ENCODE peak calls at places on chromosomes 3 and 15, in four cellular contexts. One of them, this sample, is unnamed.

GRCh38 chr3:53616971-53617892 is 122.8 kb downstream of the CACNA1D start:
- DNase-seq in BE2C: no peak
- DNase-seq in GM23248: no peak
- DNase-seq in hepatocyte: no peak
- DNase-seq in this sample: no peak

GRCh38 chr15:85312925-85313324 is 67.5 kb upstream of the AKAP13 start:
- DNase-seq in BE2C: no peak
- DNase-seq in GM23248: peak; percentile 45
- DNase-seq in hepatocyte: no peak
- DNase-seq in this sample: no peak

GRCh38 chr3:42300013-42300412 is 34.0 kb upstream of the CCK start:
- DNase-seq in BE2C: no peak
- DNase-seq in GM23248: peak; percentile 46
- DNase-seq in hepatocyte: peak; percentile 66
- DNase-seq in this sample: no peak

GRCh38 chr3:133804896-133805295 is 719 bp upstream of the SRPRB start:
- DNase-seq in BE2C: no peak
- DNase-seq in GM23248: no peak
- DNase-seq in hepatocyte: no peak
- DNase-seq in this sample: no peak

GRCh38 chr3:172606021-172606420 is 82.8 kb upstream of the TNFSF10 start:
- DNase-seq in BE2C: no peak
- DNase-seq in GM23248: peak; percentile 72
- DNase-seq in hepatocyte: no peak
- DNase-seq in this sample: no peak

GRCh38 chr3:62602987-62603386 is 229.6 kb upstream of the FEZF2 start:
- DNase-seq in BE2C: no peak
- DNase-seq in GM23248: peak; percentile 47
- DNase-seq in hepatocyte: no peak
- DNase-seq in this sample: no peak

GRCh38 chr3:128060473-128061381 is 8.5 kb downstream of the SEC61A1 start:
- DNase-seq in BE2C: no peak
- DNase-seq in GM23248: peak; percentile 98
- DNase-seq in hepatocyte: no peak
- DNase-seq in this sample: no peak

GRCh38 chr15:99976811-99977271 is 243.6 kb upstream of the LYSMD4 start:
- DNase-seq in BE2C: no peak
- DNase-seq in GM23248: peak; percentile 15
- DNase-seq in hepatocyte: peak; percentile 43
- DNase-seq in this sample: no peak

GRCh38 chr15:66942649-66943390 is 122.6 kb upstream of the SMAD3 start:
- DNase-seq in BE2C: no peak
- DNase-seq in GM23248: no peak
- DNase-seq in hepatocyte: no peak
- DNase-seq in this sample: no peak

GRCh38 chr3:29583861-29584260 is 303.0 kb downstream of the RBMS3 start:
- DNase-seq in BE2C: no peak
- DNase-seq in GM23248: peak; percentile 35
- DNase-seq in hepatocyte: no peak
- DNase-seq in this sample: no peak

GRCh38 chr3:26714485-26714884 is 91.9 kb downstream of the LRRC3B start:
- DNase-seq in BE2C: no peak
- DNase-seq in GM23248: no peak
- DNase-seq in hepatocyte: no peak
- DNase-seq in this sample: no peak

GRCh38 chr15:52749250-52749649 is 40.9 kb downstream of the ONECUT1 start:
- DNase-seq in BE2C: no peak
- DNase-seq in GM23248: no peak
- DNase-seq in hepatocyte: no peak
- DNase-seq in this sample: no peak

GRCh38 chr15:40016224-40016865 is 22.6 kb downstream of the SRP14 start:
- DNase-seq in BE2C: no peak
- DNase-seq in GM23248: peak; percentile 68
- DNase-seq in hepatocyte: no peak
- DNase-seq in this sample: no peak

GRCh38 chr3:128205616-128206015 is 52.3 kb downstream of the EEFSEC start:
- DNase-seq in BE2C: no peak
- DNase-seq in GM23248: no peak
- DNase-seq in hepatocyte: no peak
- DNase-seq in this sample: no peak

GRCh38 chr3:29887450-29887849 is 606.6 kb downstream of the RBMS3 start:
- DNase-seq in BE2C: no peak
- DNase-seq in GM23248: peak; percentile 37
- DNase-seq in hepatocyte: no peak
- DNase-seq in this sample: no peak

GRCh38 chr15:48603922-48604321 is 41.6 kb downstream of the FBN1 start:
- DNase-seq in BE2C: no peak
- DNase-seq in GM23248: peak; percentile 50
- DNase-seq in hepatocyte: no peak
- DNase-seq in this sample: no peak

GRCh38 chr3:123202451-123202850 is 708 bp downstream of the SEC22A start:
- DNase-seq in BE2C: peak; percentile 21
- DNase-seq in GM23248: peak; percentile 36
- DNase-seq in hepatocyte: peak; percentile 32
- DNase-seq in this sample: no peak

GRCh38 chr15:73240864-73241499 is 127.8 kb downstream of the HCN4 start:
- DNase-seq in BE2C: peak; percentile 68
- DNase-seq in GM23248: peak; percentile 50
- DNase-seq in hepatocyte: peak; percentile 77
- DNase-seq in this sample: no peak

GRCh38 chr15:29132786-29133185 is 136.8 kb downstream of the NSMCE3 start:
- DNase-seq in BE2C: no peak
- DNase-seq in GM23248: no peak
- DNase-seq in hepatocyte: no peak
- DNase-seq in this sample: no peak

GRCh38 chr3:143040264-143040879 is 39.0 kb downstream of the U2SURP start:
- DNase-seq in BE2C: no peak
- DNase-seq in GM23248: peak; percentile 64
- DNase-seq in hepatocyte: peak; percentile 16
- DNase-seq in this sample: no peak

GRCh38 chr3:80870476-80871041 is 890.9 kb downstream of the GBE1 start:
- DNase-seq in BE2C: no peak
- DNase-seq in GM23248: no peak
- DNase-seq in hepatocyte: no peak
- DNase-seq in this sample: no peak

GRCh38 chr15:101398247-101398646 is 91.3 kb downstream of the PCSK6 start:
- DNase-seq in BE2C: no peak
- DNase-seq in GM23248: no peak
- DNase-seq in hepatocyte: no peak
- DNase-seq in this sample: no peak

GRCh38 chr15:81835731-81836130 is 210.1 kb downstream of the MEX3B start:
- DNase-seq in BE2C: no peak
- DNase-seq in GM23248: no peak
- DNase-seq in hepatocyte: no peak
- DNase-seq in this sample: no peak

GRCh38 chr3:95798628-95799027 is 1015.8 kb upstream of the EPHA6 start:
- DNase-seq in BE2C: no peak
- DNase-seq in GM23248: no peak
- DNase-seq in hepatocyte: no peak
- DNase-seq in this sample: no peak

GRCh38 chr3:182212479-182213076 is 500.9 kb downstream of the SOX2 start:
- DNase-seq in BE2C: peak; percentile 53
- DNase-seq in GM23248: peak; percentile 6
- DNase-seq in hepatocyte: peak; percentile 84
- DNase-seq in this sample: no peak

GRCh38 chr15:56919708-56920637 is 1.5 kb downstream of the TCF12 start:
- DNase-seq in BE2C: peak; percentile 54
- DNase-seq in GM23248: peak; percentile 55
- DNase-seq in hepatocyte: no peak
- DNase-seq in this sample: peak; percentile 66

GRCh38 chr3:190121061-190121765 is 516 bp upstream of the P3H2 start:
- DNase-seq in BE2C: no peak
- DNase-seq in GM23248: no peak
- DNase-seq in hepatocyte: no peak
- DNase-seq in this sample: no peak
- H3K4me3 ChIP-seq in BE2C: peak overlapping the region; percentile 45
- H3K4me3 ChIP-seq in GM23248: peak overlapping the region; percentile 82
- H3K4me3 ChIP-seq in hepatocyte: no peak overlapping the region
- H3K4me3 ChIP-seq in this sample: peak overlapping the region; percentile 89

GRCh38 chr3:52433328-52434060 is 11.4 kb downstream of the SEMA3G start:
- DNase-seq in BE2C: no peak
- DNase-seq in GM23248: no peak
- DNase-seq in hepatocyte: no peak
- DNase-seq in this sample: no peak

GRCh38 chr3:52432631-52433030 is 12.3 kb downstream of the SEMA3G start:
- DNase-seq in BE2C: no peak
- DNase-seq in GM23248: no peak
- DNase-seq in hepatocyte: no peak
- DNase-seq in this sample: no peak

GRCh38 chr3:52430416-52430810 is 14.5 kb downstream of the SEMA3G start:
- DNase-seq in BE2C: no peak
- DNase-seq in GM23248: no peak
- DNase-seq in hepatocyte: no peak
- DNase-seq in this sample: no peak

GRCh38 chr3:52431459-52432223 is 13.3 kb downstream of the SEMA3G start:
- DNase-seq in BE2C: no peak
- DNase-seq in GM23248: no peak
- DNase-seq in hepatocyte: no peak
- DNase-seq in this sample: no peak

DNA sequence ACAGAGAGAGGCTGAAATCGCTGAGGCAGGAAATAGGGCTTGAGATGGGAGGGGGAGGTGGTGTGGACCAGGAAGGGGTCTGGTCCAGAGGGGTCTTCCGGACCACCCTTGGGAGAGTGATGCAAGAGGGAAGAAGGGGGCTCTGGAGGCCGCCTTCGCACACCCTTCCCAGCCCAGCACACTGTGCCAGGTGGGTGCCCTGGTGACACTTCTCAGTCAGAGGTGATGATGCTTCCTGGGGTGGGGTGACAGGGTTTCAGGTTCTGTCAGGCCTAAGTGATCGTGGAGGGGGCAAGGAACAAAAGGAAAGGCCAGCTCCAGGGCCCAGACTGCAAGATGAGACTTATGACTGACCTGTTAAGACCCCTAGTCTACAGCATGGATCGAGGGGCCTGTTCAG is 12.7 kb downstream of the SEMA3G start:
- DNase-seq in BE2C: no peak
- DNase-seq in GM23248: no peak
- DNase-seq in hepatocyte: no peak
- DNase-seq in this sample: no peak
- H3K4me3 ChIP-seq in BE2C: no peak overlapping the region
- H3K4me3 ChIP-seq in GM23248: no peak overlapping the region
- H3K4me3 ChIP-seq in hepatocyte: no peak overlapping the region
- H3K4me3 ChIP-seq in this sample: no peak overlapping the region

GRCh38 chr3:183566882-183567281 is 11.4 kb upstream of the KLHL6 start:
- DNase-seq in BE2C: no peak
- DNase-seq in GM23248: no peak
- DNase-seq in hepatocyte: no peak
- DNase-seq in this sample: no peak

GRCh38 chr3:183564046-183564445 is 8.5 kb upstream of the KLHL6 start:
- DNase-seq in BE2C: no peak
- DNase-seq in GM23248: no peak
- DNase-seq in hepatocyte: no peak
- DNase-seq in this sample: no peak

GRCh38 chr3:183560607-183561006 is 5.1 kb upstream of the KLHL6 start:
- DNase-seq in BE2C: no peak
- DNase-seq in GM23248: no peak
- DNase-seq in hepatocyte: peak; percentile 46
- DNase-seq in this sample: no peak

GRCh38 chr3:183563686-183563941 is 8.1 kb upstream of the KLHL6 start:
- DNase-seq in BE2C: no peak
- DNase-seq in GM23248: no peak
- DNase-seq in hepatocyte: no peak
- DNase-seq in this sample: no peak
- H3K4me3 ChIP-seq in BE2C: no peak overlapping the region
- H3K4me3 ChIP-seq in GM23248: no peak overlapping the region
- H3K4me3 ChIP-seq in hepatocyte: no peak overlapping the region
- H3K4me3 ChIP-seq in this sample: no peak overlapping the region

GRCh38 chr3:49813497-49814174 is at the start of gene UBA7:
- DNase-seq in BE2C: no peak
- DNase-seq in GM23248: peak; percentile 90
- DNase-seq in hepatocyte: peak; percentile 55
- DNase-seq in this sample: no peak

GRCh38 chr3:49807427-49808114 is 4.5 kb downstream of the INKA1 start:
- DNase-seq in BE2C: no peak
- DNase-seq in GM23248: no peak
- DNase-seq in hepatocyte: peak; percentile 38
- DNase-seq in this sample: no peak

GRCh38 chr3:49812916-49813496 is 747 bp downstream of the UBA7 start:
- DNase-seq in BE2C: no peak
- DNase-seq in GM23248: peak; percentile 56
- DNase-seq in hepatocyte: no peak
- DNase-seq in this sample: no peak
- H3K4me3 ChIP-seq in BE2C: no peak overlapping the region
- H3K4me3 ChIP-seq in GM23248: peak overlapping the region; percentile 75
- H3K4me3 ChIP-seq in hepatocyte: no peak overlapping the region
- H3K4me3 ChIP-seq in this sample: peak overlapping the region; percentile 66

DNA sequence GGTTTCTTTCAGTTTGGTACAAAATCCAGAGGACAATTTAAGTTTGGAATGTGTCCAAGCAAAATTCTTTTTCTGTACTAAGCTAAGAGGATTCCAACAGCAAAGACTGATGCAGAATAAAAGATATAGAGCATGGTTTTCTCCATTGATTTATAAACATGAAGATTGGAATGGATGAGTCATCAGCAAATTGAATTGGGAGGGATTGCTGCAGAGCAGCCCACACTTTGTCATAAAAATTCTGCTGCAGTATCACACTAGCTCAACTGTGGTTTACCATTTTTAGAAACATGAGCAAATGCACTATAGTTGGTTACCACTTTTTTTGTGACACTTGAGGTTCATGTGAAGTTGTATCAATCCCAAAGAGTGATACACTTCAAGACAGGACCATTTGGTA is 16.1 kb upstream of the LARP6 start:
- DNase-seq in BE2C: no peak
- DNase-seq in GM23248: peak; percentile 80
- DNase-seq in hepatocyte: no peak
- DNase-seq in this sample: no peak
- H3K4me3 ChIP-seq in BE2C: no peak overlapping the region
- H3K4me3 ChIP-seq in GM23248: no peak overlapping the region
- H3K4me3 ChIP-seq in hepatocyte: no peak overlapping the region
- H3K4me3 ChIP-seq in this sample: no peak overlapping the region

GRCh38 chr3:39056151-39056550 is 4.3 kb downstream of the WDR48 start:
- DNase-seq in BE2C: no peak
- DNase-seq in GM23248: peak; percentile 22
- DNase-seq in hepatocyte: no peak
- DNase-seq in this sample: no peak
- H3K4me3 ChIP-seq in BE2C: no peak overlapping the region
- H3K4me3 ChIP-seq in GM23248: no peak overlapping the region
- H3K4me3 ChIP-seq in hepatocyte: no peak overlapping the region
- H3K4me3 ChIP-seq in this sample: no peak overlapping the region

DNA sequence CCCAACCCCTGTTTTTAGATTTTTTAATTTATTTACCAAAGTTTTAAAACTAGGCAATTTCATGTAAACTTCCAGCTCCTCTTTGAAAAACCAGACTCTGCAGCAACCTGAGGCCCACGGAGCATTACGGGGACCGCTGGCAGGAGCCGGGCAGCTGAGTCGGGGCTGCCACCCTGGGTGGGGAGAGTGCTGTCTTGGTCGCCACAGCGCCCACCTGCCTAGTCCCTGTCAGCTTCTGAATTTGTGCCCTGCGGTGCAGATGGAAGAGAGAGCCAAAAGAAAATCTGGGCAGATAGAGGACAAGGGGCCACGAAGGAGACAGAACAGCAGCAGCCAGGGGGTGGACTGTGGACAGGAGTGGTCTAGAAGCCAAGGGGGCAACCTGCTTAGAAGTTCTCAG is 34.6 kb downstream of the PXYLP1 start:
- DNase-seq in BE2C: no peak
- DNase-seq in GM23248: no peak
- DNase-seq in hepatocyte: no peak
- DNase-seq in this sample: no peak
- H3K4me3 ChIP-seq in BE2C: no peak overlapping the region
- H3K4me3 ChIP-seq in GM23248: no peak overlapping the region
- H3K4me3 ChIP-seq in hepatocyte: no peak overlapping the region
- H3K4me3 ChIP-seq in this sample: no peak overlapping the region